ENCODE peak calls at places on chromosomes 16 and 17, in five cellular contexts. One of them, this sample, is unnamed.

GRCh38 chr17:40422990-40423611 is 5.4 kb upstream of the TOP2A start:
- DNase-seq in lower lobe of right lung: no peak
- DNase-seq in neural progenitor cell: peak
- DNase-seq in AG04450: no peak
- DNase-seq in LNCaP clone FGC: peak
- DNase-seq in this sample: no peak

GRCh38 chr16:66940236-66940635 is 4.9 kb downstream of the CES2 start:
- DNase-seq in LNCaP clone FGC: no peak
- DNase-seq in AG04450: no peak
- DNase-seq in lower lobe of right lung: no peak
- DNase-seq in neural progenitor cell: no peak
- DNase-seq in this sample: no peak

GRCh38 chr17:80645706-80646325 is 101.2 kb downstream of the RPTOR start:
- DNase-seq in lower lobe of right lung: no peak
- DNase-seq in AG04450: no peak
- DNase-seq in LNCaP clone FGC: no peak
- DNase-seq in neural progenitor cell: no peak
- DNase-seq in this sample: no peak

GRCh38 chr17:4934173-4934979 is 2.3 kb downstream of the GP1BA start:
- DNase-seq in neural progenitor cell: no peak
- DNase-seq in AG04450: no peak
- DNase-seq in LNCaP clone FGC: no peak
- DNase-seq in lower lobe of right lung: no peak
- DNase-seq in this sample: no peak

GRCh38 chr16:65624696-65625095 is 502.8 kb upstream of the CDH11 start:
- DNase-seq in LNCaP clone FGC: no peak
- DNase-seq in AG04450: no peak
- DNase-seq in neural progenitor cell: no peak
- DNase-seq in lower lobe of right lung: no peak
- DNase-seq in this sample: no peak

GRCh38 chr17:77736207-77736600 is 222.3 kb upstream of the TNRC6C start:
- DNase-seq in neural progenitor cell: peak
- DNase-seq in lower lobe of right lung: no peak
- DNase-seq in AG04450: no peak
- DNase-seq in LNCaP clone FGC: no peak
- DNase-seq in this sample: no peak

GRCh38 chr16:78069913-78070312 is 29.5 kb upstream of the WWOX start:
- DNase-seq in neural progenitor cell: no peak
- DNase-seq in LNCaP clone FGC: no peak
- DNase-seq in AG04450: no peak
- DNase-seq in lower lobe of right lung: no peak
- DNase-seq in this sample: no peak

GRCh38 chr17:11898526-11899235 is 98.6 kb downstream of the ZNF18 start:
- DNase-seq in AG04450: no peak
- DNase-seq in neural progenitor cell: peak
- DNase-seq in LNCaP clone FGC: no peak
- DNase-seq in lower lobe of right lung: no peak
- DNase-seq in this sample: no peak

GRCh38 chr16:85843471-85844168 is 44.1 kb downstream of the COX4I1 start:
- DNase-seq in neural progenitor cell: no peak
- DNase-seq in AG04450: no peak
- DNase-seq in LNCaP clone FGC: no peak
- DNase-seq in lower lobe of right lung: no peak
- DNase-seq in this sample: no peak

GRCh38 chr17:59837362-59838195 is 55.2 kb downstream of the TUBD1 start:
- DNase-seq in LNCaP clone FGC: peak
- DNase-seq in AG04450: peak
- DNase-seq in neural progenitor cell: peak
- DNase-seq in lower lobe of right lung: no peak
- DNase-seq in this sample: no peak

GRCh38 chr17:55727920-55728319 is 5.3 kb upstream of the TMEM100 start:
- DNase-seq in lower lobe of right lung: no peak
- DNase-seq in AG04450: no peak
- DNase-seq in LNCaP clone FGC: no peak
- DNase-seq in neural progenitor cell: no peak
- DNase-seq in this sample: no peak

GRCh38 chr16:29877266-29877961 is 14.4 kb upstream of the CDIPT start:
- DNase-seq in LNCaP clone FGC: no peak
- DNase-seq in neural progenitor cell: peak
- DNase-seq in AG04450: no peak
- DNase-seq in lower lobe of right lung: peak
- DNase-seq in this sample: no peak

GRCh38 chr17:27512511-27513346 is 56.5 kb downstream of the KSR1 start:
- DNase-seq in neural progenitor cell: no peak
- DNase-seq in AG04450: no peak
- DNase-seq in LNCaP clone FGC: no peak
- DNase-seq in lower lobe of right lung: no peak
- DNase-seq in this sample: no peak

GRCh38 chr17:59762826-59763374 is 55.4 kb downstream of the VMP1 start:
- DNase-seq in neural progenitor cell: no peak
- DNase-seq in lower lobe of right lung: no peak
- DNase-seq in AG04450: no peak
- DNase-seq in LNCaP clone FGC: no peak
- DNase-seq in this sample: no peak

GRCh38 chr17:1399366-1399678 is 700 bp downstream of the YWHAE start:
- DNase-seq in AG04450: no peak
- DNase-seq in lower lobe of right lung: peak
- DNase-seq in LNCaP clone FGC: no peak
- DNase-seq in neural progenitor cell: no peak
- DNase-seq in this sample: peak

GRCh38 chr17:40331743-40332641 is 23.0 kb downstream of the RARA start:
- DNase-seq in LNCaP clone FGC: peak
- DNase-seq in lower lobe of right lung: peak
- DNase-seq in neural progenitor cell: no peak
- DNase-seq in AG04450: no peak
- DNase-seq in this sample: peak

GRCh38 chr17:22703786-22704441 is 1011.6 kb downstream of the KCNJ18 start:
- DNase-seq in neural progenitor cell: no peak
- DNase-seq in lower lobe of right lung: no peak
- DNase-seq in LNCaP clone FGC: no peak
- DNase-seq in AG04450: no peak
- DNase-seq in this sample: no peak
- TF ChIP-seq CTCF in neural progenitor cell: no peak
- TF ChIP-seq CTCF in lower lobe of right lung: no peak
- TF ChIP-seq CTCF in LNCaP clone FGC: peak
- TF ChIP-seq CTCF in AG04450: no peak
- TF ChIP-seq CTCF in this sample: no peak

DNA sequence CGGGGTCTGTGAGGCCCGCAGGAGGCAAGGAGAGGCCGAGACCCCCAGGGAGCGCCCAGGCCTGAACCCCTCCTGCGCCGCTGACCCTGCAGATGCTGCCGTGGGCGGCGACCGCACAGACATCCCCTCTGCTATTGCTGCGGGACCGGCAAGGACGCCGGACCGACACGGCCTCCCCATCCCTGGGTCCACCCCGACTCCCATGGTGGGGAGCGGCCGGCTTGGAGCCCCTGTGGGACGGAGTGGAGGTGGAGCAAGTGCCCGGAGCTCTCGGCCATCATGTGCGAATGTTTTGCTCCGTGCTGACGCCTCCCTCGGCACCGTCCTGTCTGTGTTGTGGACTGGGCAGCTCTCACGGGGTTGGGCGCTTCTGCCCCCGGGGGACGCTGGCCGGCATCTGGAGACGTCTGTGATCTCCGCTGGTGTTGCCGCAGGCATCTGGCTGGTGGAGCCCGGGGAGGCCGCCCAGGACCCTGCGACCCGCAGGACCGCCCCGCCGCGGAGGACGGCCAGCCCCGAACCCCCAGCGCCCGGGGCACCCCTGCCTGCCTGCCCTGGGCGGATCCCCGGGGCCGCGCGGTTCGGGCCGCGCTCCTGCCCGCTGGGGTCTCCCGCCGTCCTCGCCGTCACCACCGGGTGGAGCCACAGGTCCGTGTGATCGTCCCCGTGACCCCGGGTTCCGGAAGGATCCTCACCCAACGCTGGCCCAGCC is 12.8 kb upstream of the GNG13 start:
- DNase-seq in neural progenitor cell: peak
- DNase-seq in LNCaP clone FGC: no peak
- DNase-seq in lower lobe of right lung: no peak
- DNase-seq in AG04450: no peak
- DNase-seq in this sample: no peak
- TF ChIP-seq CTCF in neural progenitor cell: peak
- TF ChIP-seq CTCF in LNCaP clone FGC: peak
- TF ChIP-seq CTCF in lower lobe of right lung: peak
- TF ChIP-seq CTCF in AG04450: peak
- TF ChIP-seq CTCF in this sample: no peak

GRCh38 chr16:88767546-88767945 is 17.5 kb downstream of the PIEZO1 start:
- DNase-seq in lower lobe of right lung: no peak
- DNase-seq in neural progenitor cell: no peak
- DNase-seq in LNCaP clone FGC: no peak
- DNase-seq in AG04450: no peak
- DNase-seq in this sample: no peak

GRCh38 chr16:88764913-88765349 is 20.1 kb downstream of the PIEZO1 start:
- DNase-seq in neural progenitor cell: no peak
- DNase-seq in lower lobe of right lung: peak
- DNase-seq in LNCaP clone FGC: no peak
- DNase-seq in AG04450: no peak
- DNase-seq in this sample: no peak

GRCh38 chr16:88769617-88770458 is 15.2 kb downstream of the PIEZO1 start:
- DNase-seq in lower lobe of right lung: peak
- DNase-seq in neural progenitor cell: peak
- DNase-seq in LNCaP clone FGC: peak
- DNase-seq in AG04450: no peak
- DNase-seq in this sample: no peak

GRCh38 chr16:88768041-88768876 is 16.8 kb downstream of the PIEZO1 start:
- DNase-seq in neural progenitor cell: peak
- DNase-seq in LNCaP clone FGC: no peak
- DNase-seq in lower lobe of right lung: peak
- DNase-seq in AG04450: no peak
- DNase-seq in this sample: no peak

DNA sequence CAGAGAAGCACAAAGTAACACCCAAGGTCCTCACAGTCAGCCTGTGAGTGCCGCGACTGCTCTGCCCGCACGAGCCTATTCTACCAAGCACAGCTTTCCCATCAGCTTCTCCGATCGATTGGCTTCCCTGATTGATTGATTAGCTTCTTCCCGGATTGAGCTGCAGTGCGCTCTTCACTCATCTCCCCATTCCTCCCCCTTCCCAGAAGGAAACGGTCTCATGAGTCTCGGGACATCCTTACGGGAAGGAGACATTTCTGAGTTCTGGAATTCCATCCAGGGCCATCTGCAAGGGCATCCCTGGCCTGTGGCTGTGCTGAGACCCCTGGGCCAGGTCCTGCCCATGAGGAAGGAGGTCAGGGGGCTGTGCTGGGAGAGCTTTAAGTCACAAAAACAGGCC is 18.0 kb downstream of the PIEZO1 start:
- DNase-seq in AG04450: no peak
- DNase-seq in lower lobe of right lung: no peak
- DNase-seq in LNCaP clone FGC: no peak
- DNase-seq in neural progenitor cell: no peak
- DNase-seq in this sample: no peak
- TF ChIP-seq CTCF in AG04450: no peak
- TF ChIP-seq CTCF in lower lobe of right lung: no peak
- TF ChIP-seq CTCF in LNCaP clone FGC: no peak
- TF ChIP-seq CTCF in neural progenitor cell: no peak
- TF ChIP-seq CTCF in this sample: no peak

GRCh38 chr17:66481259-66481658 is 178.8 kb downstream of the PRKCA start:
- DNase-seq in lower lobe of right lung: no peak
- DNase-seq in LNCaP clone FGC: no peak
- DNase-seq in AG04450: no peak
- DNase-seq in neural progenitor cell: no peak
- DNase-seq in this sample: no peak
- TF ChIP-seq CTCF in lower lobe of right lung: no peak
- TF ChIP-seq CTCF in LNCaP clone FGC: no peak
- TF ChIP-seq CTCF in AG04450: no peak
- TF ChIP-seq CTCF in neural progenitor cell: no peak
- TF ChIP-seq CTCF in this sample: no peak

DNA sequence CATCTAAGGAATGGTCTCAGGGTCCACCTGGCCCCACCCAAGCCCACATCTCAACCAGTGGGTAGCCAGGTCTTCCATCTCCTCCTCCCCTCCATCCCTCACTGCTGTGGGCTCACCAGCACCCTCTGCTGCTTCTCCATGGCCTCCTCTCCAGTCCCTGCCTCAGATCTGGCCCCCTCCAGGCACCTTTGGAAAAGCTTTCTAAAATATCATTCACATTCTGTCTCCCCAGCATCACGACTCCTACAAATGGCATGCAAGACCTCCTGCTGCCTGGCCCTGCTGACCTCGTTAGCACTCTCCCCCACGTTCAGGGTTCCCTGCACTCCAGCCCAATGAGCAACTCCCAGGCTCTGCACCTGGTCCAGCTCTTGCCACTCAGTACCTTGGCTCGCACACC is 13.7 kb downstream of the GLP2R start:
- DNase-seq in LNCaP clone FGC: no peak
- DNase-seq in AG04450: no peak
- DNase-seq in lower lobe of right lung: no peak
- DNase-seq in neural progenitor cell: no peak
- DNase-seq in this sample: no peak
- TF ChIP-seq CTCF in LNCaP clone FGC: no peak
- TF ChIP-seq CTCF in AG04450: no peak
- TF ChIP-seq CTCF in lower lobe of right lung: no peak
- TF ChIP-seq CTCF in neural progenitor cell: no peak
- TF ChIP-seq CTCF in this sample: no peak

DNA sequence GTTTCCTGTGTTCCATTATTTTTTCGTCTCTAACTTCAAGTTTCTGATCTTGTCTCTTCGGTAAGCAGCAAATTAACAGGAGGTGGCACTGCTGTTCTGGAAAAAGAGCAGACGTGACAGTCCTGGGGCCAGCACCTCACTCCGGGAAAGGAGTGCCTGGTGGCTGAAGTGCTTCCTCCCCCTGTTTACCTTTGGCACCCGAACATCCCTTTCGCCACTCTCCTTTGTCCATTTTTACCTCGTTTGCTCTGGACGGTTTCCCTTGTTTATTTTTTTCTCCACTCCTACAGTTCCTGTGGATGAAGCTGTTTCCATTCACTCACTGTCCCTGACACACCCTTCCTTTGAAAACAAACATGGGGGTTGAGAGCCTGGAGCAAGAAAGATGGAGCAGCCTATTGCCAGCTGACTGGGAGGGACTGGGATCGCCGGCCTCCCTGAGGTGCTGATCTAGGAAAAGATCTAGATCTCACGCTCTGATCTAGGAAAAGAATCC is 12.6 kb downstream of the SAP30BP start:
- DNase-seq in neural progenitor cell: no peak
- DNase-seq in LNCaP clone FGC: peak
- DNase-seq in AG04450: no peak
- DNase-seq in lower lobe of right lung: peak
- DNase-seq in this sample: peak
- TF ChIP-seq CTCF in neural progenitor cell: no peak
- TF ChIP-seq CTCF in LNCaP clone FGC: peak
- TF ChIP-seq CTCF in AG04450: no peak
- TF ChIP-seq CTCF in lower lobe of right lung: peak
- TF ChIP-seq CTCF in this sample: peak

GRCh38 chr16:68100504-68100903 is 15.3 kb downstream of the NFATC3 start:
- DNase-seq in LNCaP clone FGC: no peak
- DNase-seq in lower lobe of right lung: no peak
- DNase-seq in neural progenitor cell: no peak
- DNase-seq in AG04450: no peak
- DNase-seq in this sample: no peak

GRCh38 chr16:68111379-68111778 is 26.2 kb downstream of the NFATC3 start:
- DNase-seq in neural progenitor cell: no peak
- DNase-seq in LNCaP clone FGC: no peak
- DNase-seq in AG04450: no peak
- DNase-seq in lower lobe of right lung: no peak
- DNase-seq in this sample: no peak

DNA sequence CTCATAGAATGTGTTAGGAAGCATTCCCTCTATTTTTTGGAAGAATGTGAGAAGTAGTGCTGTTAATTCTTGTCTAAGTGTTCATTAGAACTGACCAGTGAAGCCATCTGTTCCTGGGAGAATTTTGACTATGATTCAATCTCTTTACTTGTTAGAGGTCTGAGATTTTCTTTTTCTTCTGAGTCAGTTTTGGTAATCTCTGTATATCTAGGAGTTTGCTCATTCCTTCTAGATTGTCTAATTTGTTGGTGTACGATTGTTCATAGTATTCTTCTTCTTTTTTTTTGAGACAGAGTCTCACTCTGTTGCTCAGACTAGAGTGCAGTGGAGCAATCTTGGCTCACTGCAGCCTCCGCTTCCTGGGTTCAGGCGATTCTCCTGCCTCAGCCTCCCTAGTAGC is 20.4 kb downstream of the NFATC3 start:
- DNase-seq in lower lobe of right lung: no peak
- DNase-seq in LNCaP clone FGC: no peak
- DNase-seq in AG04450: no peak
- DNase-seq in neural progenitor cell: no peak
- DNase-seq in this sample: no peak
- TF ChIP-seq CTCF in lower lobe of right lung: no peak
- TF ChIP-seq CTCF in LNCaP clone FGC: no peak
- TF ChIP-seq CTCF in AG04450: no peak
- TF ChIP-seq CTCF in neural progenitor cell: no peak
- TF ChIP-seq CTCF in this sample: no peak

This sample was measured in spleen.